ENCODE peak calls at places on chromosomes 2 and 18, in seven cellular contexts. One of them, this sample, is unnamed.

GRCh38 chr2:239329284-239329971 is 71.4 kb downstream of the HDAC4 start:
- DNase-seq in IMR-90: peak
- DNase-seq in H1: peak
- DNase-seq in brain microvascular endothelial cell: no peak
- DNase-seq in endothelial cell: no peak
- DNase-seq in progenitor cell of endocrine pancreas: no peak
- DNase-seq in neural progenitor cell: no peak
- DNase-seq in this sample: no peak

GRCh38 chr2:205640713-205641112 is 41.6 kb upstream of the NRP2 start:
- DNase-seq in IMR-90: no peak
- DNase-seq in H1: no peak
- DNase-seq in brain microvascular endothelial cell: no peak
- DNase-seq in endothelial cell: no peak
- DNase-seq in progenitor cell of endocrine pancreas: no peak
- DNase-seq in neural progenitor cell: no peak
- DNase-seq in this sample: no peak

GRCh38 chr2:31071741-31072140 is 66.5 kb downstream of the GALNT14 start:
- DNase-seq in IMR-90: no peak
- DNase-seq in H1: no peak
- DNase-seq in brain microvascular endothelial cell: no peak
- DNase-seq in endothelial cell: no peak
- DNase-seq in progenitor cell of endocrine pancreas: no peak
- DNase-seq in neural progenitor cell: no peak
- DNase-seq in this sample: no peak

GRCh38 chr2:224278531-224278930 is 123.4 kb downstream of the FAM124B start:
- DNase-seq in IMR-90: peak
- DNase-seq in H1: no peak
- DNase-seq in brain microvascular endothelial cell: peak
- DNase-seq in endothelial cell: no peak
- DNase-seq in progenitor cell of endocrine pancreas: no peak
- DNase-seq in neural progenitor cell: no peak
- DNase-seq in this sample: no peak

GRCh38 chr2:239830066-239830717 is 194.9 kb downstream of the NDUFA10 start:
- DNase-seq in IMR-90: no peak
- DNase-seq in H1: peak
- DNase-seq in brain microvascular endothelial cell: no peak
- DNase-seq in endothelial cell: no peak
- DNase-seq in progenitor cell of endocrine pancreas: peak
- DNase-seq in neural progenitor cell: no peak
- DNase-seq in this sample: no peak

GRCh38 chr2:16645771-16646559 is 19.7 kb downstream of the CYRIA start:
- DNase-seq in IMR-90: no peak
- DNase-seq in H1: no peak
- DNase-seq in brain microvascular endothelial cell: no peak
- DNase-seq in endothelial cell: no peak
- DNase-seq in progenitor cell of endocrine pancreas: no peak
- DNase-seq in neural progenitor cell: no peak
- DNase-seq in this sample: no peak

GRCh38 chr2:28956890-28957289 is 24.2 kb upstream of the TOGARAM2 start:
- DNase-seq in IMR-90: no peak
- DNase-seq in H1: peak
- DNase-seq in brain microvascular endothelial cell: peak
- DNase-seq in endothelial cell: peak
- DNase-seq in progenitor cell of endocrine pancreas: no peak
- DNase-seq in neural progenitor cell: no peak
- DNase-seq in this sample: no peak

GRCh38 chr2:141201161-141201560 is 929.7 kb downstream of the LRP1B start:
- DNase-seq in IMR-90: no peak
- DNase-seq in H1: no peak
- DNase-seq in brain microvascular endothelial cell: peak
- DNase-seq in endothelial cell: no peak
- DNase-seq in progenitor cell of endocrine pancreas: no peak
- DNase-seq in neural progenitor cell: no peak
- DNase-seq in this sample: no peak

GRCh38 chr18:51009071-51009470 is 20.9 kb upstream of the SMAD4 start:
- DNase-seq in IMR-90: peak
- DNase-seq in H1: no peak
- DNase-seq in brain microvascular endothelial cell: no peak
- DNase-seq in endothelial cell: no peak
- DNase-seq in progenitor cell of endocrine pancreas: no peak
- DNase-seq in neural progenitor cell: no peak
- DNase-seq in this sample: no peak

GRCh38 chr18:7926526-7926925 is 359.4 kb downstream of the PTPRM start:
- DNase-seq in IMR-90: no peak
- DNase-seq in H1: no peak
- DNase-seq in brain microvascular endothelial cell: no peak
- DNase-seq in endothelial cell: peak
- DNase-seq in progenitor cell of endocrine pancreas: no peak
- DNase-seq in neural progenitor cell: peak
- DNase-seq in this sample: no peak

GRCh38 chr2:177164584-177165052 is 48.0 kb upstream of the HNRNPA3 start:
- DNase-seq in IMR-90: peak
- DNase-seq in H1: peak
- DNase-seq in brain microvascular endothelial cell: peak
- DNase-seq in endothelial cell: peak
- DNase-seq in progenitor cell of endocrine pancreas: peak
- DNase-seq in neural progenitor cell: peak
- DNase-seq in this sample: peak

GRCh38 chr2:85799215-85799956 is 45.6 kb downstream of the ATOH8 start:
- DNase-seq in IMR-90: no peak
- DNase-seq in H1: no peak
- DNase-seq in brain microvascular endothelial cell: no peak
- DNase-seq in endothelial cell: no peak
- DNase-seq in progenitor cell of endocrine pancreas: no peak
- DNase-seq in neural progenitor cell: no peak
- DNase-seq in this sample: no peak

GRCh38 chr2:94996401-94997100 is 29.0 kb upstream of the MAL start:
- DNase-seq in IMR-90: no peak
- DNase-seq in H1: no peak
- DNase-seq in brain microvascular endothelial cell: no peak
- DNase-seq in endothelial cell: no peak
- DNase-seq in progenitor cell of endocrine pancreas: no peak
- DNase-seq in neural progenitor cell: no peak
- DNase-seq in this sample: no peak

GRCh38 chr2:130726614-130727180 is 2.2 kb upstream of the GPR148 start:
- DNase-seq in IMR-90: no peak
- DNase-seq in H1: peak
- DNase-seq in brain microvascular endothelial cell: no peak
- DNase-seq in endothelial cell: no peak
- DNase-seq in progenitor cell of endocrine pancreas: no peak
- DNase-seq in neural progenitor cell: no peak
- DNase-seq in this sample: no peak

GRCh38 chr2:122186761-122187222 is 431.3 kb downstream of the TSN start:
- DNase-seq in IMR-90: no peak
- DNase-seq in H1: no peak
- DNase-seq in brain microvascular endothelial cell: no peak
- DNase-seq in endothelial cell: no peak
- DNase-seq in progenitor cell of endocrine pancreas: no peak
- DNase-seq in neural progenitor cell: no peak
- DNase-seq in this sample: no peak

GRCh38 chr2:18829331-18829902 is 240.0 kb upstream of the NT5C1B start:
- DNase-seq in IMR-90: peak
- DNase-seq in H1: no peak
- DNase-seq in brain microvascular endothelial cell: peak
- DNase-seq in endothelial cell: no peak
- DNase-seq in progenitor cell of endocrine pancreas: no peak
- DNase-seq in neural progenitor cell: no peak
- DNase-seq in this sample: no peak

GRCh38 chr18:2655954-2656236 is 369 bp downstream of the SMCHD1 start:
- DNase-seq in IMR-90: no peak
- DNase-seq in H1: no peak
- DNase-seq in brain microvascular endothelial cell: peak
- DNase-seq in endothelial cell: no peak
- DNase-seq in progenitor cell of endocrine pancreas: peak
- DNase-seq in neural progenitor cell: no peak
- DNase-seq in this sample: no peak

GRCh38 chr2:188986839-188987238 is 12.7 kb downstream of the COL3A1 start:
- DNase-seq in IMR-90: peak
- DNase-seq in H1: no peak
- DNase-seq in brain microvascular endothelial cell: peak
- DNase-seq in endothelial cell: no peak
- DNase-seq in progenitor cell of endocrine pancreas: no peak
- DNase-seq in neural progenitor cell: no peak
- DNase-seq in this sample: no peak

GRCh38 chr2:188983427-188984101 is 9.4 kb downstream of the COL3A1 start:
- DNase-seq in IMR-90: peak
- DNase-seq in H1: no peak
- DNase-seq in brain microvascular endothelial cell: peak
- DNase-seq in endothelial cell: no peak
- DNase-seq in progenitor cell of endocrine pancreas: no peak
- DNase-seq in neural progenitor cell: peak
- DNase-seq in this sample: no peak

GRCh38 chr2:188979730-188980123 is 5.6 kb downstream of the COL3A1 start:
- DNase-seq in IMR-90: no peak
- DNase-seq in H1: no peak
- DNase-seq in brain microvascular endothelial cell: no peak
- DNase-seq in endothelial cell: no peak
- DNase-seq in progenitor cell of endocrine pancreas: no peak
- DNase-seq in neural progenitor cell: no peak
- DNase-seq in this sample: no peak

GRCh38 chr2:188984680-188985079 is 10.5 kb downstream of the COL3A1 start:
- DNase-seq in IMR-90: peak
- DNase-seq in H1: no peak
- DNase-seq in brain microvascular endothelial cell: peak
- DNase-seq in endothelial cell: no peak
- DNase-seq in progenitor cell of endocrine pancreas: no peak
- DNase-seq in neural progenitor cell: no peak
- DNase-seq in this sample: no peak

DNA sequence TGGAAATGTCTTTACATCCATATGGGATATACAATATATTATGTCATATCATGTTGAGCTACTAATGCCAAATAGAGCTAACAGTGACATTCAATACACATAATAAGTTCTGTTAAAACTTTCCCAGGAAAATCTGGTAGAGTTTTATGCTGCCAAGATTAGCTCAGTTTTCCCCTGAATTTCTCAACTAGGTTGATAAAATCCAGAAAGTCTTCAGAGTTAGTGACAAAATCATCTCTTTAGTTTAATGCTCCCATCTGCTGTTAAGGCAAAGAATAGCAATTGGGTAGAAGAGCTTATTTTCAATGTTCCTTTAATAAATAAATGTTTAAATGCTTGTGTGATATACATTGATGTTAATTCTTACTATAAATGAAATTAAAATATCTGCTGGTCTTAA is 10.0 kb downstream of the COL3A1 start:
- DNase-seq in IMR-90: peak
- DNase-seq in H1: no peak
- DNase-seq in brain microvascular endothelial cell: no peak
- DNase-seq in endothelial cell: no peak
- DNase-seq in progenitor cell of endocrine pancreas: no peak
- DNase-seq in neural progenitor cell: no peak
- DNase-seq in this sample: no peak
- TF ChIP-seq CTCF in IMR-90: peak
- TF ChIP-seq CTCF in H1: no peak
- TF ChIP-seq CTCF in brain microvascular endothelial cell: peak
- TF ChIP-seq CTCF in endothelial cell: no peak
- TF ChIP-seq CTCF in progenitor cell of endocrine pancreas: no peak
- TF ChIP-seq CTCF in neural progenitor cell: peak
- TF ChIP-seq CTCF in this sample: peak

GRCh38 chr2:163644238-163644637 is 91.6 kb downstream of the FIGN start:
- DNase-seq in IMR-90: no peak
- DNase-seq in H1: no peak
- DNase-seq in brain microvascular endothelial cell: no peak
- DNase-seq in endothelial cell: no peak
- DNase-seq in progenitor cell of endocrine pancreas: no peak
- DNase-seq in neural progenitor cell: no peak
- DNase-seq in this sample: no peak
- TF ChIP-seq CTCF in IMR-90: no peak
- TF ChIP-seq CTCF in H1: no peak
- TF ChIP-seq CTCF in brain microvascular endothelial cell: no peak
- TF ChIP-seq CTCF in endothelial cell: no peak
- TF ChIP-seq CTCF in progenitor cell of endocrine pancreas: no peak
- TF ChIP-seq CTCF in neural progenitor cell: peak
- TF ChIP-seq CTCF in this sample: no peak

GRCh38 chr2:219228745-219229374 is 576 bp downstream of the ATG9A start:
- DNase-seq in IMR-90: no peak
- DNase-seq in H1: no peak
- DNase-seq in brain microvascular endothelial cell: no peak
- DNase-seq in endothelial cell: no peak
- DNase-seq in progenitor cell of endocrine pancreas: no peak
- DNase-seq in neural progenitor cell: no peak
- DNase-seq in this sample: peak

GRCh38 chr2:219225350-219225749 is 4.1 kb downstream of the ATG9A start:
- DNase-seq in IMR-90: no peak
- DNase-seq in H1: no peak
- DNase-seq in brain microvascular endothelial cell: no peak
- DNase-seq in endothelial cell: no peak
- DNase-seq in progenitor cell of endocrine pancreas: no peak
- DNase-seq in neural progenitor cell: no peak
- DNase-seq in this sample: no peak

GRCh38 chr2:219230201-219230540 is 565 bp downstream of the ANKZF1 start:
- DNase-seq in IMR-90: peak
- DNase-seq in H1: peak
- DNase-seq in brain microvascular endothelial cell: peak
- DNase-seq in endothelial cell: peak
- DNase-seq in progenitor cell of endocrine pancreas: no peak
- DNase-seq in neural progenitor cell: peak
- DNase-seq in this sample: no peak

GRCh38 chr2:219228026-219228744 is 1.3 kb downstream of the ATG9A start:
- DNase-seq in IMR-90: no peak
- DNase-seq in H1: no peak
- DNase-seq in brain microvascular endothelial cell: no peak
- DNase-seq in endothelial cell: no peak
- DNase-seq in progenitor cell of endocrine pancreas: no peak
- DNase-seq in neural progenitor cell: no peak
- DNase-seq in this sample: no peak

DNA sequence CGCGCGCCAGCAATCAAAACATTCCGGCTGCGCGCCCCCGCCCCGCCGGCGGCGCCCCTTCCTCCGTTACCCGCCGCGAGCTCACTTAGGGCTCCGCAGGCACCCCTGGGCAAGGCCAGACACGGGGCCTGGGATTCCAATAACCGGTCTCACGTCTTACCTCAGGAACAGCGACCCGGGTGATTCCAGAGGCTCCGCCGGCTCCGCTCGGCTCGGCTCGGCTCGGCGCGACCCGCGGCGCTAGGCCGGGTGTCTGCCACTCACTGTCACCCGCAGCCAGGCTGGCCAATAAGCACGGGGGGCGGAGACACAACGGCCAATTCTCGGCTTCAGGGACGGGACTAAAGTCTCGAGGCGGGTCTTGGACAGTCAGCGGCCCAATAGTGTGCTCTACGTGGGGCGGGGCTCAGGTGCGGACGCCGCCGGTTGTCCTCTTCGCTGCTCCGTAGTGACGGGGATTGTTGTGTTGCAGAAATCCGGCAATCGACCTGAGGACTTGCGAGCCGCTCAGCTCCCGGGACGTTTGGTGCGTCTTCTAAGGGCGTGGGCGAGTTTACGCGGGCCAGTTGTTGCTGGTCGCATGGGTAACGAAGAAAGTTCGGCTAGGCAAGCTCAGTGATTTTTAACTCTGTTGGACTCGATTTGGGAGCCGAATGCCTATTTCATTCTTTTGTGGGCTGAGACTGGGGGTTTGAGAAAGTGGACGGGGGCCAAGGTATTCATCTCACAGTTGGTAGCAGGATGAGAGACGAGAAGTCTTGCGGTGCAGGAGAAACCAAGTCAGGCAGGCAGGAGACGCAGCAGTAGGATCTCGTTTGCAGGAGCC is at the start of the genes ANKZF1 and ATG9A:
- DNase-seq in IMR-90: peak
- DNase-seq in H1: peak
- DNase-seq in brain microvascular endothelial cell: peak
- DNase-seq in endothelial cell: peak
- DNase-seq in progenitor cell of endocrine pancreas: peak
- DNase-seq in neural progenitor cell: peak
- DNase-seq in this sample: peak
- TF ChIP-seq CTCF in IMR-90: no peak
- TF ChIP-seq CTCF in H1: no peak
- TF ChIP-seq CTCF in brain microvascular endothelial cell: no peak
- TF ChIP-seq CTCF in endothelial cell: no peak
- TF ChIP-seq CTCF in progenitor cell of endocrine pancreas: no peak
- TF ChIP-seq CTCF in neural progenitor cell: no peak
- TF ChIP-seq CTCF in this sample: no peak

GRCh38 chr2:39593439-39594393 is 72.0 kb upstream of the TMEM178A start:
- DNase-seq in IMR-90: peak
- DNase-seq in H1: no peak
- DNase-seq in brain microvascular endothelial cell: peak
- DNase-seq in endothelial cell: peak
- DNase-seq in progenitor cell of endocrine pancreas: no peak
- DNase-seq in neural progenitor cell: peak
- DNase-seq in this sample: no peak
- TF ChIP-seq CTCF in IMR-90: peak
- TF ChIP-seq CTCF in H1: peak
- TF ChIP-seq CTCF in brain microvascular endothelial cell: peak
- TF ChIP-seq CTCF in endothelial cell: no peak
- TF ChIP-seq CTCF in progenitor cell of endocrine pancreas: peak
- TF ChIP-seq CTCF in neural progenitor cell: peak
- TF ChIP-seq CTCF in this sample: peak